ENCODE peak calls at places on chromosomes 11 and 22, in four cellular contexts. K, J, E and N are unnamed samples.

GRCh38 chr11:34168642-34169051 is 63.2 kb downstream of the NAT10 start:
- DNase-seq in K (no peak), J (no peak), E (peak; percentile 50), N (no peak)

GRCh38 chr11:134882141-134882540 is 470.1 kb upstream of the B3GAT1 start:
- DNase-seq in K (no peak), J (no peak), E (no peak), N (no peak)

GRCh38 chr22:27476729-27477128 is 324.8 kb downstream of the MN1 start:
- DNase-seq in K (no peak), J (no peak), E (no peak), N (no peak)

GRCh38 chr22:25722223-25723015 is 19.6 kb upstream of the MYO18B start:
- DNase-seq in K (no peak), J (no peak), E (no peak), N (no peak)

GRCh38 chr11:44936527-44936926 is 14.2 kb downstream of the TP53I11 start:
- DNase-seq in K (peak; percentile 78), J (peak; percentile 79), E (peak; percentile 82), N (peak; percentile 81)

GRCh38 chr11:68020575-68020974 is 9.9 kb upstream of the NDUFS8 start:
- DNase-seq in K (no peak), J (no peak), E (no peak), N (peak; percentile 74)

GRCh38 chr22:17770180-17771077 is 3.8 kb downstream of the BID start:
- DNase-seq in K (no peak), J (no peak), E (no peak), N (no peak)

GRCh38 chr22:43894122-43894521 is 2.3 kb upstream of the PNPLA5 start:
- DNase-seq in K (no peak), J (no peak), E (peak; percentile 26), N (no peak)

GRCh38 chr11:125025968-125026367 is 37.1 kb upstream of the SLC37A2 start:
- DNase-seq in K (no peak), J (no peak), E (no peak), N (no peak)

GRCh38 chr11:36048496-36049247 is 104.8 kb downstream of the LDLRAD3 start:
- DNase-seq in K (no peak), J (no peak), E (no peak), N (no peak)

GRCh38 chr22:46985507-46985882 is 223.0 kb downstream of the TBC1D22A start:
- DNase-seq in K (no peak), J (no peak), E (no peak), N (no peak)

GRCh38 chr22:46983046-46983445 is 220.6 kb downstream of the TBC1D22A start:
- DNase-seq in K (no peak), J (no peak), E (no peak), N (no peak)

GRCh38 chr22:46982635-46983034 is 220.2 kb downstream of the TBC1D22A start:
- DNase-seq in K (no peak), J (no peak), E (no peak), N (no peak)

GRCh38 chr22:46986788-46987187 is 224.3 kb downstream of the TBC1D22A start:
- DNase-seq in K (no peak), J (no peak), E (no peak), N (no peak)

GRCh38 chr22:46984751-46985506 is 222.5 kb downstream of the TBC1D22A start:
- DNase-seq in K (no peak), J (no peak), E (no peak), N (no peak)
- TF ChIP-seq CTCF in K (no peak), J (no peak), E (no peak), N (no peak)

GRCh38 chr11:6995703-6996102 is 24.4 kb downstream of the ZNF214 start:
- DNase-seq in K (no peak), J (no peak), E (no peak), N (no peak)
- TF ChIP-seq CTCF in K (no peak), J (no peak), E (no peak), N (no peak)

GRCh38 chr22:23750744-23751440 is at the start of gene ZNF70:
- DNase-seq in K (peak; percentile 74), J (peak; percentile 86), E (peak; percentile 92), N (peak; percentile 95)
- TF ChIP-seq CTCF in K (peak; percentile 37), J (no peak), E (no peak), N (peak; percentile 35)

DNA sequence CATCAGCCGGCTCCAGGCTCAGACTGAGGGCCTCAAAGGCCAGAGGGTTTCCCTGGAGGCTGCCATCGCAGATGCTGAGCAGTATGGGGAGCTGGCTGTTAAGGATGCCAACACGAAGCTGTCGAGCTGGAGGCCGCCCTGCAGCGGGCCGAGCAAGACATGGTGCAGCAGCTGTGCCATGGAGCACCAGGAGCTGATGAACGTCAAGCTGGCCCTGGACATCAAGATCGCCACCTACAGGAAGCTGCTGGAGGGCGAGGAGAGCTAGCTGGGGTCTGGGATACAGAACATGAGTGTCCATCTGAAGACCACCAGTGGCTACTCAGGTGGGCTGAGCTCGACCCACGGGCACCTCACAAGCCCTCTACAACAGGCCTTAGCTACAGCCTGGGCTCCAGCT is 4.0 kb upstream of the SCUBE2 start:
- DNase-seq in K (no peak), J (no peak), E (no peak), N (no peak)
- TF ChIP-seq CTCF in K (no peak), J (peak; percentile 13), E (no peak), N (peak; percentile 27)

GRCh38 chr11:77149716-77150392 is 21.8 kb downstream of the MYO7A start:
- DNase-seq in K (no peak), J (no peak), E (no peak), N (peak; percentile 36)
- TF ChIP-seq CTCF in K (no peak), J (no peak), E (no peak), N (no peak)

DNA sequence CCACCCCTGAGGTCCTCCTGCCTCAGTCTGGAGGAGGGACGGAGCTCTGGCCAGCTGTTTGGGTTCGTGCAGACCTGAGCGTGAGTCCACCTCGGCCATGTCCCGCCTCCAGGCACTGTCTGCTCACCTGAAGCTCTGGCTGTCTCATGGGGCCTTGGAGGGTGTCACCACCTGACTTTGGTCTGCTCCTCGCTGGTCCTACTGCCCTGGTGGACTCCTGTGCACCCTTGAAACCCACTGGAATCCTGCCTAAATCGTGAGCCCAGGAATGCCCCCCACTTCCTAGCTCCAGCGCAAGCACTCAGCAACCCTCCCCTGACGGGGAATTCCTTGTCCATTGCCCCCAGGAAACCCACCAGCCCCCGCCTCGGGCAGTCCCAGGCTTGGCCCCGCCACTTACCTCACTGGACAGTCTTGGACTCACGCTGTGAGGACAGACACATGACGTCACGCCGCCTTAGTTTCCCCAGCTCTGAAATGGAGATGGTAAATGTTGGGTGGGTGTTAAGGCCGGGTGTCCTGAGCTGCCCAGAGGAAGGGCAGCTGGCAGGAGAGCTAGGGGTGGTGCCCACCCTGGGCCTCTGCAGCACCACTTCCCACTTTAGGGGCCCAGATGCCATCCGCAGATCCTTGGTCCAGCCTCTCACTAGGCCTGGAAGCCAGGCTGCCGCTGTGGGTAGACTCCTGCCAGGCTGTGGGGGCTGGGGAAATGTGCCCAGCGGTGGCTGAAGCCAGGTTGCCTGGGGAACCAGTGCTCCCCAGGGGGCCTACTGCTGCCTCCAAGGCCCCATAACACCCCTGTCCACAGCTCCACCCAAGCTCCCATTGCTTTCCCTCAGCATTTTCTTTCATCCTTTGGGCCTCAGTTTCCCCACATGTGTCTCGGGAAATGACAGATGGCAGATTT is 18.2 kb upstream of the TBX1 start:
- DNase-seq in K (no peak), J (no peak), E (no peak), N (no peak)
- TF ChIP-seq CTCF in K (no peak), J (no peak), E (no peak), N (no peak)

GRCh38 chr11:59187020-59187419 is 15.1 kb downstream of the DTX4 start:
- DNase-seq in K (no peak), J (no peak), E (no peak), N (no peak)
- TF ChIP-seq CTCF in K (no peak), J (no peak), E (no peak), N (no peak)

GRCh38 chr11:120928506-120929062 is 95.3 kb upstream of the TBCEL start:
- DNase-seq in K (no peak), J (no peak), E (no peak), N (no peak)

GRCh38 chr11:120929090-120929489 is 94.8 kb upstream of the TBCEL start:
- DNase-seq in K (no peak), J (no peak), E (no peak), N (no peak)

GRCh38 chr11:120932305-120932905 is 91.5 kb upstream of the TBCEL start:
- DNase-seq in K (no peak), J (no peak), E (no peak), N (no peak)

GRCh38 chr11:120929664-120930154 is 94.2 kb upstream of the TBCEL start:
- DNase-seq in K (peak; percentile 59), J (no peak), E (no peak), N (peak; percentile 55)

GRCh38 chr11:120931057-120931779 is 92.7 kb upstream of the TBCEL start:
- DNase-seq in K (no peak), J (no peak), E (no peak), N (no peak)
- TF ChIP-seq CTCF in K (peak; percentile 17), J (no peak), E (no peak), N (no peak)

GRCh38 chr22:50326959-50327710 is at the start of gene DENND6B:
- DNase-seq in K (peak; percentile 69), J (peak; percentile 85), E (peak; percentile 91), N (peak; percentile 89)
- TF ChIP-seq CTCF in K (peak; percentile 70), J (peak; percentile 40), E (peak; percentile 79), N (peak; percentile 55)